ENCODE peak calls at places on chromosomes 4 and X, in six cellular contexts. One of them, this sample, is unnamed.

GRCh38 chr4:70838972-70839536 is 636 bp downstream of the GRSF1 start:
- DNase-seq in upper lobe of right lung: peak; percentile 89
- DNase-seq in neural progenitor cell: peak; percentile 76
- DNase-seq in CD8-positive, alpha-beta memory T cell: peak; percentile 55
- DNase-seq in heart left ventricle: peak; percentile 76
- DNase-seq in psoas muscle: peak; percentile 84
- DNase-seq in this sample: peak; percentile 67

GRCh38 chr4:180541678-180542077 is 1701.5 kb upstream of the TENM3 start:
- DNase-seq in upper lobe of right lung: no peak
- DNase-seq in neural progenitor cell: peak; percentile 28
- DNase-seq in CD8-positive, alpha-beta memory T cell: no peak
- DNase-seq in heart left ventricle: no peak
- DNase-seq in psoas muscle: no peak
- DNase-seq in this sample: no peak

GRCh38 chrX:103556941-103557340 is 28.4 kb upstream of the TCEAL4 start:
- DNase-seq in upper lobe of right lung: no peak
- DNase-seq in neural progenitor cell: no peak
- DNase-seq in CD8-positive, alpha-beta memory T cell: no peak
- DNase-seq in heart left ventricle: no peak
- DNase-seq in psoas muscle: no peak
- DNase-seq in this sample: no peak

GRCh38 chr4:56684320-56684719 is 3.2 kb upstream of the HOPX start:
- DNase-seq in upper lobe of right lung: no peak
- DNase-seq in neural progenitor cell: no peak
- DNase-seq in CD8-positive, alpha-beta memory T cell: no peak
- DNase-seq in heart left ventricle: no peak
- DNase-seq in psoas muscle: no peak
- DNase-seq in this sample: no peak

GRCh38 chr4:70508801-70509200 is 9.6 kb upstream of the AMTN start:
- DNase-seq in upper lobe of right lung: no peak
- DNase-seq in neural progenitor cell: no peak
- DNase-seq in CD8-positive, alpha-beta memory T cell: no peak
- DNase-seq in heart left ventricle: no peak
- DNase-seq in psoas muscle: no peak
- DNase-seq in this sample: no peak

GRCh38 chr4:121705521-121705920 is 8.7 kb upstream of the ANXA5 start:
- DNase-seq in upper lobe of right lung: no peak
- DNase-seq in neural progenitor cell: no peak
- DNase-seq in CD8-positive, alpha-beta memory T cell: no peak
- DNase-seq in heart left ventricle: no peak
- DNase-seq in psoas muscle: no peak
- DNase-seq in this sample: no peak

GRCh38 chrX:106874075-106874474 is 29.1 kb downstream of the RIPPLY1 start:
- DNase-seq in upper lobe of right lung: no peak
- DNase-seq in neural progenitor cell: peak; percentile 12
- DNase-seq in CD8-positive, alpha-beta memory T cell: no peak
- DNase-seq in heart left ventricle: no peak
- DNase-seq in psoas muscle: no peak
- DNase-seq in this sample: no peak

GRCh38 chrX:30343206-30343605 is 34.0 kb upstream of the NR0B1 start:
- DNase-seq in upper lobe of right lung: no peak
- DNase-seq in neural progenitor cell: no peak
- DNase-seq in CD8-positive, alpha-beta memory T cell: no peak
- DNase-seq in heart left ventricle: no peak
- DNase-seq in psoas muscle: no peak
- DNase-seq in this sample: peak; percentile 25

GRCh38 chrX:86946569-86946968 is 571.0 kb upstream of the KLHL4 start:
- DNase-seq in upper lobe of right lung: no peak
- DNase-seq in neural progenitor cell: peak; percentile 64
- DNase-seq in CD8-positive, alpha-beta memory T cell: no peak
- DNase-seq in heart left ventricle: no peak
- DNase-seq in psoas muscle: no peak
- DNase-seq in this sample: peak; percentile 37

GRCh38 chr4:30720656-30721352 is 635 bp downstream of the PCDH7 start:
- DNase-seq in upper lobe of right lung: no peak
- DNase-seq in neural progenitor cell: peak; percentile 66
- DNase-seq in CD8-positive, alpha-beta memory T cell: no peak
- DNase-seq in heart left ventricle: peak; percentile 28
- DNase-seq in psoas muscle: peak; percentile 58
- DNase-seq in this sample: peak; percentile 40

GRCh38 chr4:185710487-185710995 is 101.5 kb downstream of the SORBS2 start:
- DNase-seq in upper lobe of right lung: no peak
- DNase-seq in neural progenitor cell: no peak
- DNase-seq in CD8-positive, alpha-beta memory T cell: no peak
- DNase-seq in heart left ventricle: peak; percentile 40
- DNase-seq in psoas muscle: no peak
- DNase-seq in this sample: no peak

GRCh38 chr4:83108101-83108861 is 6.2 kb downstream of the PLAC8 start:
- DNase-seq in upper lobe of right lung: no peak
- DNase-seq in neural progenitor cell: no peak
- DNase-seq in CD8-positive, alpha-beta memory T cell: no peak
- DNase-seq in heart left ventricle: no peak
- DNase-seq in psoas muscle: no peak
- DNase-seq in this sample: no peak

GRCh38 chr4:117941611-117942010 is 92.7 kb upstream of the NDST3 start:
- DNase-seq in upper lobe of right lung: no peak
- DNase-seq in neural progenitor cell: peak; percentile 85
- DNase-seq in CD8-positive, alpha-beta memory T cell: no peak
- DNase-seq in heart left ventricle: no peak
- DNase-seq in psoas muscle: no peak
- DNase-seq in this sample: no peak

GRCh38 chrX:103107836-103108235 is 14.9 kb upstream of the NXF3 start:
- DNase-seq in upper lobe of right lung: no peak
- DNase-seq in neural progenitor cell: no peak
- DNase-seq in CD8-positive, alpha-beta memory T cell: no peak
- DNase-seq in heart left ventricle: no peak
- DNase-seq in psoas muscle: no peak
- DNase-seq in this sample: no peak

GRCh38 chr4:957231-957580 is 16.2 kb downstream of the DGKQ start:
- DNase-seq in upper lobe of right lung: peak; percentile 61
- DNase-seq in neural progenitor cell: no peak
- DNase-seq in CD8-positive, alpha-beta memory T cell: no peak
- DNase-seq in heart left ventricle: peak; percentile 13
- DNase-seq in psoas muscle: peak; percentile 31
- DNase-seq in this sample: no peak

GRCh38 chr4:3675251-3676115 is 90.7 kb upstream of the ADRA2C start:
- DNase-seq in upper lobe of right lung: peak; percentile 52
- DNase-seq in neural progenitor cell: no peak
- DNase-seq in CD8-positive, alpha-beta memory T cell: no peak
- DNase-seq in heart left ventricle: peak; percentile 7
- DNase-seq in psoas muscle: peak; percentile 16
- DNase-seq in this sample: no peak

GRCh38 chrX:30065226-30065625 is 150.1 kb upstream of the MAGEB2 start:
- DNase-seq in upper lobe of right lung: no peak
- DNase-seq in neural progenitor cell: no peak
- DNase-seq in CD8-positive, alpha-beta memory T cell: no peak
- DNase-seq in heart left ventricle: no peak
- DNase-seq in psoas muscle: no peak
- DNase-seq in this sample: no peak

GRCh38 chr4:6029254-6029653 is 11.0 kb upstream of the C4orf50 start:
- DNase-seq in upper lobe of right lung: no peak
- DNase-seq in neural progenitor cell: peak; percentile 45
- DNase-seq in CD8-positive, alpha-beta memory T cell: no peak
- DNase-seq in heart left ventricle: no peak
- DNase-seq in psoas muscle: no peak
- DNase-seq in this sample: no peak

GRCh38 chrX:129877401-129877800 is 28.6 kb upstream of the UTP14A start:
- DNase-seq in upper lobe of right lung: no peak
- DNase-seq in neural progenitor cell: no peak
- DNase-seq in CD8-positive, alpha-beta memory T cell: no peak
- DNase-seq in heart left ventricle: no peak
- DNase-seq in psoas muscle: no peak
- DNase-seq in this sample: no peak

GRCh38 chrX:43349363-43349762 is 306.7 kb upstream of the MAOA start:
- DNase-seq in upper lobe of right lung: no peak
- DNase-seq in neural progenitor cell: peak; percentile 62
- DNase-seq in CD8-positive, alpha-beta memory T cell: no peak
- DNase-seq in heart left ventricle: no peak
- DNase-seq in psoas muscle: no peak
- DNase-seq in this sample: peak; percentile 41

GRCh38 chr4:3201718-3202702 is 46.9 kb upstream of the MSANTD1 start:
- DNase-seq in upper lobe of right lung: no peak
- DNase-seq in neural progenitor cell: no peak
- DNase-seq in CD8-positive, alpha-beta memory T cell: peak; percentile 55
- DNase-seq in heart left ventricle: no peak
- DNase-seq in psoas muscle: no peak
- DNase-seq in this sample: no peak

GRCh38 chr4:182227611-182228010 is 15.6 kb upstream of the TENM3 start:
- DNase-seq in upper lobe of right lung: no peak
- DNase-seq in neural progenitor cell: no peak
- DNase-seq in CD8-positive, alpha-beta memory T cell: no peak
- DNase-seq in heart left ventricle: no peak
- DNase-seq in psoas muscle: no peak
- DNase-seq in this sample: no peak

GRCh38 chr4:74884282-74884681 is 48.6 kb upstream of the PARM1 start:
- DNase-seq in upper lobe of right lung: no peak
- DNase-seq in neural progenitor cell: no peak
- DNase-seq in CD8-positive, alpha-beta memory T cell: no peak
- DNase-seq in heart left ventricle: no peak
- DNase-seq in psoas muscle: no peak
- DNase-seq in this sample: no peak

DNA sequence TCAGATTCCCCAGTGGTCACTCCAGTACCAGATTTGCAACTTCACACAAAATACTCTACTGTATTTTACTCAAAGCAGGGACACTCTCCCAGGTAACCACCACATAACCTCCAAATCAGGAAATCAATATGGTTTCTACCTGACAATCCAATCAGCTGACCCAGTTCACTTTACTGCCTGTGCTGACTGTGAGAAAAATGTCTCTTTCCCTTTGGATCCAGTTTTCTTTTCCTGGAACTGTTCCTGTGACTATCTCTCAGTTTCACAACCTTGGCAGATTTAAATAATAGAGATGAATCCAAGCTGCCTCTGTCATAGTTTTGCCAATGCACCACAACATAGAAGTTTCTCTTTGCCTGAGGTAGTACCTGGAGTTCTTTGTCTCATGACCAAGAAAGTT is 29.8 kb upstream of the IL9R start:
- DNase-seq in upper lobe of right lung: no peak
- DNase-seq in neural progenitor cell: no peak
- DNase-seq in CD8-positive, alpha-beta memory T cell: no peak
- DNase-seq in heart left ventricle: no peak
- DNase-seq in psoas muscle: no peak
- DNase-seq in this sample: no peak
- H3K9me3 ChIP-seq in upper lobe of right lung: peaks cover 4% of the 10 kb centered on the region
- H3K9me3 ChIP-seq in neural progenitor cell: peaks cover 3% of the 10 kb centered on the region
- H3K9me3 ChIP-seq in CD8-positive, alpha-beta memory T cell: no peaks in the 10 kb centered on the region
- H3K9me3 ChIP-seq in heart left ventricle: peaks cover 11% of the 10 kb centered on the region
- H3K9me3 ChIP-seq in psoas muscle: peaks cover 3% of the 10 kb centered on the region
- H3K9me3 ChIP-seq in this sample: peaks cover 7% of the 10 kb centered on the region

GRCh38 chr4:42637104-42637503 is 19.8 kb downstream of the ATP8A1 start:
- DNase-seq in upper lobe of right lung: no peak
- DNase-seq in neural progenitor cell: no peak
- DNase-seq in CD8-positive, alpha-beta memory T cell: no peak
- DNase-seq in heart left ventricle: no peak
- DNase-seq in psoas muscle: no peak
- DNase-seq in this sample: no peak

GRCh38 chr4:42637861-42638260 is 19.0 kb downstream of the ATP8A1 start:
- DNase-seq in upper lobe of right lung: no peak
- DNase-seq in neural progenitor cell: no peak
- DNase-seq in CD8-positive, alpha-beta memory T cell: no peak
- DNase-seq in heart left ventricle: no peak
- DNase-seq in psoas muscle: no peak
- DNase-seq in this sample: no peak

GRCh38 chr4:42638993-42639392 is 17.9 kb downstream of the ATP8A1 start:
- DNase-seq in upper lobe of right lung: no peak
- DNase-seq in neural progenitor cell: no peak
- DNase-seq in CD8-positive, alpha-beta memory T cell: no peak
- DNase-seq in heart left ventricle: no peak
- DNase-seq in psoas muscle: no peak
- DNase-seq in this sample: no peak

GRCh38 chr4:42636591-42636990 is 20.3 kb downstream of the ATP8A1 start:
- DNase-seq in upper lobe of right lung: no peak
- DNase-seq in neural progenitor cell: peak; percentile 55
- DNase-seq in CD8-positive, alpha-beta memory T cell: no peak
- DNase-seq in heart left ventricle: no peak
- DNase-seq in psoas muscle: no peak
- DNase-seq in this sample: no peak

DNA sequence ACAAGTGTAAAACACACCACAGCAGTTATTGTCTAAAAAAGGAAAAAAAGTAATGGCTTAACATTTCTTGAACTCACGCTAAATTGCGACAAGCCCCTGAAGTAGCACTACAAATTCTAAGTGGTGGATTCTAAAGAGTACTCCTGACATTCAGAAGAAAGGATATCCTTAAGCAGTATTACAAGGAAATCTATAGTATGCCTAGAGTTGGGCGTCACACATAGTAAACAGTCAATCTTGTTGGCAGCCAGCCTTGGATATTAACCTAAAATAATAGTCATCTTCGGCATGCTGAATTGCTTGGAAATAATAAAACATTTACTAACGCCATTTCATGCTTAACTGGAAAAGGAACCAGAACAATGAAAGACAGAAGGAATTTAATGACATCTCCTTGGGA is 18.6 kb downstream of the ATP8A1 start:
- DNase-seq in upper lobe of right lung: no peak
- DNase-seq in neural progenitor cell: no peak
- DNase-seq in CD8-positive, alpha-beta memory T cell: no peak
- DNase-seq in heart left ventricle: no peak
- DNase-seq in psoas muscle: no peak
- DNase-seq in this sample: no peak
- H3K4me1 ChIP-seq in upper lobe of right lung: peaks cover 24% of the 10 kb centered on the region
- H3K4me1 ChIP-seq in neural progenitor cell: peaks cover 80% of the 10 kb centered on the region
- H3K4me1 ChIP-seq in CD8-positive, alpha-beta memory T cell: peaks cover 60% of the 10 kb centered on the region
- H3K4me1 ChIP-seq in heart left ventricle: peaks cover 10% of the 10 kb centered on the region
- H3K4me1 ChIP-seq in psoas muscle: peaks cover 75% of the 10 kb centered on the region
- H3K4me1 ChIP-seq in this sample: peaks cover 32% of the 10 kb centered on the region

GRCh38 chrX:72130762-72131231 is 918 bp downstream of the RTL5 start:
- DNase-seq in upper lobe of right lung: no peak
- DNase-seq in neural progenitor cell: peak; percentile 23
- DNase-seq in CD8-positive, alpha-beta memory T cell: no peak
- DNase-seq in heart left ventricle: no peak
- DNase-seq in psoas muscle: no peak
- DNase-seq in this sample: no peak
- H3K4me3 ChIP-seq in upper lobe of right lung: peak overlapping the region; percentile 56
- H3K4me3 ChIP-seq in neural progenitor cell: peak overlapping the region; percentile 53
- H3K4me3 ChIP-seq in CD8-positive, alpha-beta memory T cell: no peak overlapping the region
- H3K4me3 ChIP-seq in heart left ventricle: peak overlapping the region; percentile 60
- H3K4me3 ChIP-seq in psoas muscle: peak overlapping the region; percentile 60
- H3K4me3 ChIP-seq in this sample: no peak overlapping the region

GRCh38 chr4:7575426-7575825 is 140.7 kb upstream of the PSAPL1 start:
- DNase-seq in upper lobe of right lung: no peak
- DNase-seq in neural progenitor cell: no peak
- DNase-seq in CD8-positive, alpha-beta memory T cell: no peak
- DNase-seq in heart left ventricle: no peak
- DNase-seq in psoas muscle: no peak
- DNase-seq in this sample: no peak

GRCh38 chr4:7570156-7570778 is 135.5 kb upstream of the PSAPL1 start:
- DNase-seq in upper lobe of right lung: no peak
- DNase-seq in neural progenitor cell: no peak
- DNase-seq in CD8-positive, alpha-beta memory T cell: no peak
- DNase-seq in heart left ventricle: no peak
- DNase-seq in psoas muscle: no peak
- DNase-seq in this sample: no peak

GRCh38 chr4:7573692-7574091 is 139.0 kb upstream of the PSAPL1 start:
- DNase-seq in upper lobe of right lung: no peak
- DNase-seq in neural progenitor cell: peak; percentile 70
- DNase-seq in CD8-positive, alpha-beta memory T cell: no peak
- DNase-seq in heart left ventricle: no peak
- DNase-seq in psoas muscle: no peak
- DNase-seq in this sample: no peak

GRCh38 chr4:7571736-7572135 is 137.0 kb upstream of the PSAPL1 start:
- DNase-seq in upper lobe of right lung: no peak
- DNase-seq in neural progenitor cell: peak; percentile 13
- DNase-seq in CD8-positive, alpha-beta memory T cell: no peak
- DNase-seq in heart left ventricle: no peak
- DNase-seq in psoas muscle: no peak
- DNase-seq in this sample: no peak

GRCh38 chr4:7571001-7571400 is 136.3 kb upstream of the PSAPL1 start:
- DNase-seq in upper lobe of right lung: no peak
- DNase-seq in neural progenitor cell: no peak
- DNase-seq in CD8-positive, alpha-beta memory T cell: no peak
- DNase-seq in heart left ventricle: no peak
- DNase-seq in psoas muscle: no peak
- DNase-seq in this sample: no peak
- H3K9me3 ChIP-seq in upper lobe of right lung: peaks cover 7% of the 10 kb centered on the region
- H3K9me3 ChIP-seq in neural progenitor cell: peaks cover 4% of the 10 kb centered on the region
- H3K9me3 ChIP-seq in CD8-positive, alpha-beta memory T cell: peaks cover 5% of the 10 kb centered on the region
- H3K9me3 ChIP-seq in heart left ventricle: peaks cover 8% of the 10 kb centered on the region
- H3K9me3 ChIP-seq in psoas muscle: peaks cover 7% of the 10 kb centered on the region
- H3K9me3 ChIP-seq in this sample: no peaks in the 10 kb centered on the region

This sample was measured in Caco-2.